ENCODE peak calls at places on chromosome 13, in eight cellular contexts. V is fibroblast of lung, Q is brain pericyte, C is kidney tubule cell, R is sigmoid colon, W is nephron progenitor cell, M is mesendoderm, F is T-cell. O is an unnamed sample.

GRCh38 chr13:27281420-27281819 is 10.8 kb downstream of the RASL11A start:
- DNase-seq in V (no peak), Q (no peak), C (no peak), R (no peak), W (no peak), M (no peak), F (no peak), O (no peak)

GRCh38 chr13:62014299-62014698 is 598.6 kb upstream of the PCDH20 start:
- DNase-seq in V (peak; percentile 2), Q (no peak), C (peak; percentile 34), R (no peak), W (no peak), M (peak; percentile 24), F (no peak), O (peak; percentile 38)

GRCh38 chr13:25469179-25469545 is 97.4 kb downstream of the ATP8A2 start:
- DNase-seq in V (no peak), Q (no peak), C (no peak), R (no peak), W (no peak), M (peak; percentile 13), F (no peak), O (no peak)

GRCh38 chr13:23867027-23867491 is 22.1 kb downstream of the MIPEP start:
- DNase-seq in V (peak; percentile 73), Q (no peak), C (peak; percentile 54), R (no peak), W (no peak), M (peak; percentile 85), F (no peak), O (peak; percentile 35)

GRCh38 chr13:20553309-20553708 is 13.6 kb upstream of the IFT88 start:
- DNase-seq in V (no peak), Q (no peak), C (no peak), R (no peak), W (no peak), M (no peak), F (no peak), O (no peak)

GRCh38 chr13:107466326-107466725 is 749.0 kb downstream of the LIG4 start:
- DNase-seq in V (peak; percentile 88), Q (no peak), C (peak; percentile 88), R (no peak), W (no peak), M (peak; percentile 93), F (no peak), O (peak; percentile 51)

GRCh38 chr13:30331331-30331771 is 24.0 kb upstream of the KATNAL1 start:
- DNase-seq in V (no peak), Q (no peak), C (no peak), R (peak; percentile 92), W (no peak), M (no peak), F (no peak), O (no peak)

GRCh38 chr13:44153536-44153935 is 220.1 kb upstream of the SERP2 start:
- DNase-seq in V (no peak), Q (no peak), C (no peak), R (no peak), W (no peak), M (no peak), F (no peak), O (no peak)

GRCh38 chr13:100306444-100306999 is 217.6 kb downstream of the PCCA start:
- DNase-seq in V (no peak), Q (peak; percentile 65), C (no peak), R (no peak), W (peak; percentile 5), M (no peak), F (no peak), O (no peak)

GRCh38 chr13:41651413-41652068 is 194.2 kb downstream of the RGCC start:
- DNase-seq in V (no peak), Q (no peak), C (no peak), R (no peak), W (no peak), M (peak; percentile 47), F (no peak), O (no peak)

GRCh38 chr13:30752201-30752797 is 17.0 kb downstream of the ALOX5AP start:
- DNase-seq in V (peak; percentile 81), Q (no peak), C (peak; percentile 52), R (no peak), W (no peak), M (no peak), F (no peak), O (no peak)

GRCh38 chr13:102772042-102772425 is 1.6 kb downstream of the TEX30 start:
- DNase-seq in V (no peak), Q (no peak), C (no peak), R (no peak), W (no peak), M (no peak), F (no peak), O (no peak)

GRCh38 chr13:63880705-63881104 is 2465.1 kb upstream of the PCDH20 start:
- DNase-seq in V (no peak), Q (no peak), C (no peak), R (no peak), W (no peak), M (peak; percentile 0), F (no peak), O (no peak)

GRCh38 chr13:40292536-40292935 is 373.9 kb downstream of the FOXO1 start:
- DNase-seq in V (no peak), Q (no peak), C (no peak), R (no peak), W (no peak), M (no peak), F (no peak), O (no peak)

GRCh38 chr13:98200211-98200878 is 23.3 kb upstream of the RNF113B start:
- DNase-seq in V (no peak), Q (no peak), C (no peak), R (no peak), W (no peak), M (peak; percentile 58), F (no peak), O (no peak)

O was measured in A172.